ENCODE peak calls at places on chromosomes 4 and X, in seven cellular contexts. One of them, this sample, is unnamed.

GRCh38 chr4:6008092-6008551 is 10.1 kb downstream of the C4orf50 start:
- DNase-seq in esophagus muscularis mucosa: no peak
- DNase-seq in ovary: no peak
- DNase-seq in GM12878: no peak
- DNase-seq in HepG2: no peak
- DNase-seq in upper lobe of left lung: no peak
- DNase-seq in sigmoid colon: peak; percentile 49
- DNase-seq in this sample: no peak

GRCh38 chrX:10582945-10583344 is 37.4 kb downstream of the MID1 start:
- DNase-seq in esophagus muscularis mucosa: no peak
- DNase-seq in ovary: no peak
- DNase-seq in GM12878: no peak
- DNase-seq in HepG2: no peak
- DNase-seq in upper lobe of left lung: no peak
- DNase-seq in sigmoid colon: no peak
- DNase-seq in this sample: no peak

GRCh38 chr4:136277741-136278140 is 1254.6 kb downstream of the PCDH18 start:
- DNase-seq in esophagus muscularis mucosa: no peak
- DNase-seq in ovary: no peak
- DNase-seq in GM12878: no peak
- DNase-seq in HepG2: no peak
- DNase-seq in upper lobe of left lung: no peak
- DNase-seq in sigmoid colon: no peak
- DNase-seq in this sample: no peak

GRCh38 chr4:158068063-158068462 is 104.8 kb downstream of the GASK1B start:
- DNase-seq in esophagus muscularis mucosa: no peak
- DNase-seq in ovary: no peak
- DNase-seq in GM12878: no peak
- DNase-seq in HepG2: no peak
- DNase-seq in upper lobe of left lung: no peak
- DNase-seq in sigmoid colon: no peak
- DNase-seq in this sample: no peak

GRCh38 chrX:46831620-46832327 is 5.1 kb upstream of the RP2 start:
- DNase-seq in esophagus muscularis mucosa: no peak
- DNase-seq in ovary: no peak
- DNase-seq in GM12878: no peak
- DNase-seq in HepG2: no peak
- DNase-seq in upper lobe of left lung: no peak
- DNase-seq in sigmoid colon: no peak
- DNase-seq in this sample: no peak

GRCh38 chrX:34426334-34426733 is 230.8 kb downstream of the TMEM47 start:
- DNase-seq in esophagus muscularis mucosa: no peak
- DNase-seq in ovary: no peak
- DNase-seq in GM12878: no peak
- DNase-seq in HepG2: no peak
- DNase-seq in upper lobe of left lung: no peak
- DNase-seq in sigmoid colon: no peak
- DNase-seq in this sample: no peak

GRCh38 chr4:139918994-139919393 is 235.0 kb downstream of the MAML3 start:
- DNase-seq in esophagus muscularis mucosa: no peak
- DNase-seq in ovary: no peak
- DNase-seq in GM12878: no peak
- DNase-seq in HepG2: no peak
- DNase-seq in upper lobe of left lung: no peak
- DNase-seq in sigmoid colon: no peak
- DNase-seq in this sample: no peak

GRCh38 chrX:7500386-7500785 is 342.6 kb upstream of the VCX start:
- DNase-seq in esophagus muscularis mucosa: no peak
- DNase-seq in ovary: no peak
- DNase-seq in GM12878: no peak
- DNase-seq in HepG2: no peak
- DNase-seq in upper lobe of left lung: no peak
- DNase-seq in sigmoid colon: no peak
- DNase-seq in this sample: no peak

GRCh38 chrX:15761564-15762191 is 23.6 kb downstream of the CA5B start:
- DNase-seq in esophagus muscularis mucosa: no peak
- DNase-seq in ovary: no peak
- DNase-seq in GM12878: no peak
- DNase-seq in HepG2: no peak
- DNase-seq in upper lobe of left lung: no peak
- DNase-seq in sigmoid colon: no peak
- DNase-seq in this sample: no peak

GRCh38 chr4:33386761-33387160 is 2666.6 kb downstream of the PCDH7 start:
- DNase-seq in esophagus muscularis mucosa: no peak
- DNase-seq in ovary: no peak
- DNase-seq in GM12878: no peak
- DNase-seq in HepG2: no peak
- DNase-seq in upper lobe of left lung: no peak
- DNase-seq in sigmoid colon: no peak
- DNase-seq in this sample: no peak

GRCh38 chrX:17550011-17550410 is 175.0 kb downstream of the NHS start:
- DNase-seq in esophagus muscularis mucosa: no peak
- DNase-seq in ovary: no peak
- DNase-seq in GM12878: no peak
- DNase-seq in HepG2: no peak
- DNase-seq in upper lobe of left lung: no peak
- DNase-seq in sigmoid colon: no peak
- DNase-seq in this sample: no peak

GRCh38 chr4:20698820-20699219 is 1.4 kb upstream of the PACRGL start:
- DNase-seq in esophagus muscularis mucosa: no peak
- DNase-seq in ovary: no peak
- DNase-seq in GM12878: no peak
- DNase-seq in HepG2: no peak
- DNase-seq in upper lobe of left lung: no peak
- DNase-seq in sigmoid colon: no peak
- DNase-seq in this sample: no peak

GRCh38 chr4:85243857-85244256 is 231.1 kb upstream of the ARHGAP24 start:
- DNase-seq in esophagus muscularis mucosa: no peak
- DNase-seq in ovary: no peak
- DNase-seq in GM12878: no peak
- DNase-seq in HepG2: no peak
- DNase-seq in upper lobe of left lung: no peak
- DNase-seq in sigmoid colon: no peak
- DNase-seq in this sample: no peak

GRCh38 chrX:31909850-31910547 is 838.2 kb upstream of the FTHL17 start:
- DNase-seq in esophagus muscularis mucosa: no peak
- DNase-seq in ovary: no peak
- DNase-seq in GM12878: no peak
- DNase-seq in HepG2: no peak
- DNase-seq in upper lobe of left lung: no peak
- DNase-seq in sigmoid colon: no peak
- DNase-seq in this sample: no peak

GRCh38 chr4:76950846-76951321 is 1.3 kb downstream of the SEPTIN11 start:
- DNase-seq in esophagus muscularis mucosa: no peak
- DNase-seq in ovary: no peak
- DNase-seq in GM12878: no peak
- DNase-seq in HepG2: no peak
- DNase-seq in upper lobe of left lung: no peak
- DNase-seq in sigmoid colon: no peak
- DNase-seq in this sample: peak; percentile 18

GRCh38 chr4:76305971-76306881 is at the start of gene STBD1:
- DNase-seq in esophagus muscularis mucosa: no peak
- DNase-seq in ovary: peak; percentile 60
- DNase-seq in GM12878: no peak
- DNase-seq in HepG2: peak; percentile 68
- DNase-seq in upper lobe of left lung: peak; percentile 89
- DNase-seq in sigmoid colon: peak; percentile 89
- DNase-seq in this sample: peak; percentile 89

GRCh38 chrX:130594453-130594916 is 192.7 kb downstream of the RBMX2 start:
- DNase-seq in esophagus muscularis mucosa: no peak
- DNase-seq in ovary: no peak
- DNase-seq in GM12878: no peak
- DNase-seq in HepG2: no peak
- DNase-seq in upper lobe of left lung: no peak
- DNase-seq in sigmoid colon: no peak
- DNase-seq in this sample: no peak

GRCh38 chrX:141405878-141406492 is 163.7 kb upstream of the SPANXC start:
- DNase-seq in esophagus muscularis mucosa: no peak
- DNase-seq in ovary: no peak
- DNase-seq in GM12878: no peak
- DNase-seq in HepG2: no peak
- DNase-seq in upper lobe of left lung: no peak
- DNase-seq in sigmoid colon: no peak
- DNase-seq in this sample: no peak

GRCh38 chr4:111641813-111642579 is 503.3 kb upstream of the FAM241A start:
- DNase-seq in esophagus muscularis mucosa: no peak
- DNase-seq in ovary: no peak
- DNase-seq in GM12878: peak; percentile 13
- DNase-seq in HepG2: peak; percentile 87
- DNase-seq in upper lobe of left lung: peak; percentile 59
- DNase-seq in sigmoid colon: peak; percentile 82
- DNase-seq in this sample: peak; percentile 52

GRCh38 chrX:85964744-85965143 is 82.6 kb downstream of the CHM start:
- DNase-seq in esophagus muscularis mucosa: no peak
- DNase-seq in ovary: no peak
- DNase-seq in GM12878: no peak
- DNase-seq in HepG2: no peak
- DNase-seq in upper lobe of left lung: no peak
- DNase-seq in sigmoid colon: no peak
- DNase-seq in this sample: no peak

GRCh38 chr4:8771258-8771590 is 100.4 kb downstream of the HMX1 start:
- DNase-seq in esophagus muscularis mucosa: no peak
- DNase-seq in ovary: no peak
- DNase-seq in GM12878: no peak
- DNase-seq in HepG2: no peak
- DNase-seq in upper lobe of left lung: no peak
- DNase-seq in sigmoid colon: peak; percentile 56
- DNase-seq in this sample: no peak

GRCh38 chr4:154545689-154546088 is 4.5 kb downstream of the PLRG1 start:
- DNase-seq in esophagus muscularis mucosa: no peak
- DNase-seq in ovary: no peak
- DNase-seq in GM12878: no peak
- DNase-seq in HepG2: no peak
- DNase-seq in upper lobe of left lung: no peak
- DNase-seq in sigmoid colon: no peak
- DNase-seq in this sample: no peak

GRCh38 chr4:148998719-148999118 is 556.5 kb upstream of the NR3C2 start:
- DNase-seq in esophagus muscularis mucosa: no peak
- DNase-seq in ovary: no peak
- DNase-seq in GM12878: no peak
- DNase-seq in HepG2: peak; percentile 4
- DNase-seq in upper lobe of left lung: no peak
- DNase-seq in sigmoid colon: no peak
- DNase-seq in this sample: no peak

GRCh38 chr4:71524746-71525145 is 185.9 kb downstream of the SLC4A4 start:
- DNase-seq in esophagus muscularis mucosa: no peak
- DNase-seq in ovary: no peak
- DNase-seq in GM12878: no peak
- DNase-seq in HepG2: no peak
- DNase-seq in upper lobe of left lung: no peak
- DNase-seq in sigmoid colon: no peak
- DNase-seq in this sample: no peak
- H3K27ac ChIP-seq in esophagus muscularis mucosa: no peak overlapping the region
- H3K27ac ChIP-seq in ovary: no peak overlapping the region
- H3K27ac ChIP-seq in GM12878: no peak overlapping the region
- H3K27ac ChIP-seq in HepG2: no peak overlapping the region
- H3K27ac ChIP-seq in upper lobe of left lung: no peak overlapping the region
- H3K27ac ChIP-seq in sigmoid colon: no peak overlapping the region
- H3K27ac ChIP-seq in this sample: no peak overlapping the region

GRCh38 chr4:101948951-101949350 is 158.4 kb downstream of the BANK1 start:
- DNase-seq in esophagus muscularis mucosa: no peak
- DNase-seq in ovary: no peak
- DNase-seq in GM12878: no peak
- DNase-seq in HepG2: no peak
- DNase-seq in upper lobe of left lung: no peak
- DNase-seq in sigmoid colon: no peak
- DNase-seq in this sample: no peak

GRCh38 chr4:101948055-101948454 is 157.5 kb downstream of the BANK1 start:
- DNase-seq in esophagus muscularis mucosa: no peak
- DNase-seq in ovary: no peak
- DNase-seq in GM12878: no peak
- DNase-seq in HepG2: no peak
- DNase-seq in upper lobe of left lung: no peak
- DNase-seq in sigmoid colon: no peak
- DNase-seq in this sample: no peak

GRCh38 chr4:101941816-101942358 is 151.4 kb downstream of the BANK1 start:
- DNase-seq in esophagus muscularis mucosa: no peak
- DNase-seq in ovary: no peak
- DNase-seq in GM12878: no peak
- DNase-seq in HepG2: no peak
- DNase-seq in upper lobe of left lung: no peak
- DNase-seq in sigmoid colon: no peak
- DNase-seq in this sample: no peak

GRCh38 chr4:101942891-101943290 is 152.4 kb downstream of the BANK1 start:
- DNase-seq in esophagus muscularis mucosa: no peak
- DNase-seq in ovary: no peak
- DNase-seq in GM12878: no peak
- DNase-seq in HepG2: no peak
- DNase-seq in upper lobe of left lung: no peak
- DNase-seq in sigmoid colon: no peak
- DNase-seq in this sample: no peak

DNA sequence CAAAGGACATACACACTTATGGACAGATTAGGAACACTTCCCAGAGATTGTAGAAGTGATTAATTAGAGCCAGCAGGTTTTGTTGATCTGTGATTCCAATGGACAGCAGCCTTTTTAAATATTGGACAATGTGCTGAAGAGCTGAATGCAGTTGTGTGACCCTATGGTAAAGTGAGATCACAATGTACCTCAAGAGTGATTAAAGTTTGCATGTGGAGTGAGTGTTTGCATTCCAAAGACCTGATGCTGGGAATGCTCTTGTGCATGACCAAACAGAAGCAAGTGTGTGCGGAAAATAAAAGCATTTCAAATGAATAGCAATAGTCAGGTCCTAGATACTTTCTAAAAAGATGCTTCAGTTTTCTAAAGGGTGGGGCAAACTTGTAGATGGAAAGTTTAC is 154.1 kb downstream of the BANK1 start:
- DNase-seq in esophagus muscularis mucosa: no peak
- DNase-seq in ovary: no peak
- DNase-seq in GM12878: no peak
- DNase-seq in HepG2: no peak
- DNase-seq in upper lobe of left lung: peak; percentile 28
- DNase-seq in sigmoid colon: no peak
- DNase-seq in this sample: no peak
- TF ChIP-seq EP300 in esophagus muscularis mucosa: no peak
- TF ChIP-seq EP300 in ovary: no peak
- TF ChIP-seq EP300 in GM12878: no peak
- TF ChIP-seq EP300 in HepG2: no peak
- TF ChIP-seq EP300 in upper lobe of left lung: no peak
- TF ChIP-seq EP300 in sigmoid colon: no peak
- TF ChIP-seq EP300 in this sample: no peak

DNA sequence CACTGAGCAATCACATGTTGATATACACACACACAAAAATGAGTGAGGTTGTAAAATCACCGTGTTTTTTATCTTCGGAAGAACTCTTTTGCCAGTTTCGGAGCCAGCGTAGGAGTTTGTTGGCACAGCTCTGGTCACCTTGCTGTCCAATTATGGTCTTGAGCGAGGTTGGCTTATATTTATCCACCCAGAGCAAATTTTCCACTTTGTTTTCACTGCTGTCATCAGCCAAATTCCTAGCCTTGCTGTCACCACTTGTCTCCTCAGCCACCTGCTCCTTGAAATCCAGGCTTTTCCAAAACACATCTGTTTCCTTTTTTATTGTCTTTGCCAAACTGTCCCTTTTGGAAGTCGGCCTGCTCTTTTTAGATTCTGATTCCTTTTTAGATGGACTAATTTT is 57.6 kb downstream of the RFC1 start:
- DNase-seq in esophagus muscularis mucosa: no peak
- DNase-seq in ovary: no peak
- DNase-seq in GM12878: no peak
- DNase-seq in HepG2: no peak
- DNase-seq in upper lobe of left lung: no peak
- DNase-seq in sigmoid colon: no peak
- DNase-seq in this sample: no peak
- H3K36me3 ChIP-seq in esophagus muscularis mucosa: peaks cover 49% of the 10 kb centered on the region
- H3K36me3 ChIP-seq in ovary: no peaks in the 10 kb centered on the region
- H3K36me3 ChIP-seq in GM12878: peaks cover 15% of the 10 kb centered on the region
- H3K36me3 ChIP-seq in HepG2: peaks cover 17% of the 10 kb centered on the region
- H3K36me3 ChIP-seq in upper lobe of left lung: no peaks in the 10 kb centered on the region
- H3K36me3 ChIP-seq in sigmoid colon: peaks cover 30% of the 10 kb centered on the region
- H3K36me3 ChIP-seq in this sample: no peaks in the 10 kb centered on the region

GRCh38 chrX:136761410-136761809 is 19.3 kb downstream of the ARHGEF6 start:
- DNase-seq in esophagus muscularis mucosa: no peak
- DNase-seq in ovary: no peak
- DNase-seq in GM12878: no peak
- DNase-seq in HepG2: no peak
- DNase-seq in upper lobe of left lung: no peak
- DNase-seq in sigmoid colon: no peak
- DNase-seq in this sample: no peak
- H3K27ac ChIP-seq in esophagus muscularis mucosa: no peak overlapping the region
- H3K27ac ChIP-seq in ovary: no peak overlapping the region
- H3K27ac ChIP-seq in GM12878: no peak overlapping the region
- H3K27ac ChIP-seq in HepG2: no peak overlapping the region
- H3K27ac ChIP-seq in upper lobe of left lung: peak overlapping the region; percentile 55
- H3K27ac ChIP-seq in sigmoid colon: no peak overlapping the region
- H3K27ac ChIP-seq in this sample: no peak overlapping the region

This sample was measured in transverse colon.